ENCODE peak calls at places on chromosomes 4 and X, in ten cellular contexts. D, K, E, L, J, Z, Q, V, P and S are unnamed samples.

GRCh38 chr4:87865288-87865687 is 32.5 kb downstream of the MEPE start:
- DNase-seq in J (no peak), Q (no peak), Z (no peak), D (no peak), L (no peak), K (no peak), E (no peak), P (no peak), V (no peak), S (no peak)

GRCh38 chrX:10769165-10769564 is 148.8 kb upstream of the MID1 start:
- DNase-seq in E (no peak), V (peak), L (no peak), Z (no peak), Q (no peak), J (peak), D (no peak), K (no peak), P (peak), S (no peak)

GRCh38 chrX:122934131-122934530 is 249.9 kb upstream of the GRIA3 start:
- DNase-seq in P (no peak), L (no peak), V (no peak), K (no peak), Z (no peak), Q (no peak), E (no peak), J (no peak), D (no peak), S (no peak)

GRCh38 chrX:10356979-10357378 is 200.2 kb downstream of the CLCN4 start:
- DNase-seq in E (no peak), V (no peak), D (no peak), Q (no peak), L (no peak), P (no peak), Z (no peak), J (peak), K (no peak), S (no peak)

GRCh38 chrX:153414838-153415552 is 3.7 kb downstream of the ZFP92 start:
- DNase-seq in D (no peak), Z (no peak), P (no peak), E (peak), K (no peak), J (peak), Q (no peak), V (no peak), L (no peak), S (no peak)

GRCh38 chr4:165668694-165669093 is 204.3 kb upstream of the TLL1 start:
- DNase-seq in D (no peak), E (no peak), L (peak), K (no peak), Q (no peak), V (no peak), Z (no peak), J (peak), P (no peak), S (no peak)

GRCh38 chr4:39062094-39062493 is at the start of gene KLHL5:
- DNase-seq in K (no peak), P (no peak), L (no peak), V (no peak), Q (no peak), E (no peak), Z (no peak), D (no peak), J (no peak), S (no peak)

GRCh38 chr4:138869631-138870030 is 145.9 kb upstream of the NOCT start:
- DNase-seq in D (no peak), E (no peak), L (no peak), P (no peak), V (no peak), Q (no peak), Z (no peak), J (no peak), K (no peak), S (no peak)

GRCh38 chr4:129614581-129614980 is 518.6 kb downstream of the C4orf33 start:
- DNase-seq in Z (no peak), D (no peak), J (no peak), V (no peak), P (no peak), Q (no peak), K (no peak), L (peak), E (no peak), S (no peak)

GRCh38 chr4:158319880-158320279 is 109.6 kb downstream of the TMEM144 start:
- DNase-seq in E (no peak), L (no peak), Z (no peak), P (no peak), D (no peak), K (no peak), J (no peak), Q (no peak), V (no peak), S (no peak)

GRCh38 chr4:101279377-101279871 is 67.9 kb downstream of the PPP3CA start:
- DNase-seq in E (no peak), Z (peak), P (no peak), L (no peak), Q (peak), D (peak), V (no peak), K (peak), J (peak), S (no peak)

GRCh38 chr4:44448548-44449443 is at the start of gene KCTD8:
- DNase-seq in E (peak), L (peak), J (peak), K (peak), P (peak), D (peak), Z (peak), Q (peak), V (peak), S (no peak)

GRCh38 chr4:73442275-73442674 is 6.3 kb downstream of the AFP start:
- DNase-seq in V (no peak), K (no peak), L (no peak), D (no peak), E (no peak), Z (no peak), J (no peak), P (no peak), Q (no peak), S (no peak)

GRCh38 chrX:16278927-16279326 is 111.6 kb downstream of the MAGEB17 start:
- DNase-seq in J (no peak), Q (no peak), V (no peak), P (no peak), D (peak), K (no peak), Z (no peak), L (peak), E (no peak), S (no peak)

GRCh38 chr4:185520119-185520518 is 15.2 kb downstream of the PDLIM3 start:
- DNase-seq in L (no peak), Z (no peak), P (no peak), D (no peak), J (peak), K (no peak), E (no peak), V (no peak), Q (no peak), S (no peak)

GRCh38 chr4:59904331-59904730 is 1295.8 kb upstream of the ADGRL3 start:
- DNase-seq in P (no peak), Z (no peak), D (no peak), K (no peak), E (no peak), L (no peak), Q (no peak), J (no peak), V (no peak), S (no peak)

GRCh38 chr4:3303840-3304715 is 11.3 kb downstream of the RGS12 start:
- DNase-seq in J (no peak), V (no peak), P (no peak), E (peak), D (peak), Q (no peak), L (peak), K (no peak), Z (no peak), S (no peak)
- H3K27ac ChIP-seq in J (no peak), V (no peak), P (no peak), E (no peak), D (no peak), Q (no peak), L (peak), K (no peak), Z (no peak), S (no peak)

DNA sequence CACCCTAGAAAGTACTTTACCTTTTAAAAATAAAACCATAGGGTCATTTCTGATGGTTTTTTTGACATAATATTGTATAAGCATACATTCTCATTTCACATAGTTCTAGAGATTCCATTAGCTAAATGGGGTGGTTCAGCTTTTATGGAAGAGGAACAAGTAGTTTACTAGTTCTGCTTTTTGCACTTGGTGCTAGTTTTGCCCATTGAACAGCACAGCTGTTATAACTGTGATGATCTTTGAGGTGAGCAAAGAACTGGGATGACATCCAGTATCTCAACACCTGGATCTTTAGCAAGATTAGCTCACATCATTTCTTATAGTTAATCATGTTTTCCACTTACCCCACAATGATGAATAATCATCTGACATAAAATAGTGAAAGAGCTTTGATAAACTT is 40.9 kb downstream of the MOB1B start:
- DNase-seq in D (no peak), Z (no peak), K (no peak), E (no peak), V (no peak), P (no peak), Q (no peak), L (no peak), J (no peak), S (no peak)
- H3K4me3 ChIP-seq in D (no peak), Z (no peak), K (no peak), E (no peak), V (no peak), P (no peak), Q (no peak), L (no peak), J (no peak), S (no peak)

GRCh38 chr4:168854216-168854921 is 155.7 kb downstream of the CBR4 start:
- DNase-seq in V (no peak), L (no peak), Q (no peak), E (no peak), J (no peak), K (peak), P (no peak), D (no peak), Z (no peak), S (no peak)
- H3K27ac ChIP-seq in V (no peak), L (no peak), Q (peak), E (peak), J (peak), K (peak), P (no peak), D (no peak), Z (peak), S (no peak)

DNA sequence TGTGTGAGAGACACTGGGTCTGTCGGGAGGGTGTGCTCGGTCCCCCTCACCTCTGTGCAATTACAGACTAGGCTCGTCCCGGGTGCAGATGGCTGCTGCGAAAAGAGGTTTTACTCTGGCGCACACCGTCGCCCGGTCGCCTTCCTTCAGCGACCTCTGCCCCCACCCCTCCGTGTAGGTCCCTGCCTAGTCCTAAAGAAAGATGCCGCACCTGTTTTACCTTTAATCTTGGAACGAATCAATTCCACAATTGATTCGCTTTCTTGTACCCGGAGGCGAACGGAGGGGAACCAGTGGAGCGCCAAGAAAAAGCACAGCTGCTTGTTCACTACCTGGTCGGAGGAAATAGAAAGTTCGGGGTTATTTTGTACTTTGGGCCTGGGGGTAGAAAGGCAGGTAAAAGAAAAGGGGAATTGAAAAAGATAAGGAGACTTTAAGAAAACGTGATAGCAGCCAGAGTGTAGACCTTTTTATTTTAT is 1.2 kb downstream of the NPNT start:
- DNase-seq in K (no peak), L (peak), D (peak), J (no peak), P (no peak), V (no peak), Z (no peak), E (no peak), Q (no peak), S (no peak)
- H3K4me3 ChIP-seq in K (peak), L (peak), D (peak), J (peak), P (no peak), V (no peak), Z (peak), E (peak), Q (peak), S (no peak)

GRCh38 chr4:153521995-153522799 is 56.0 kb downstream of the TMEM131L start:
- DNase-seq in Q (no peak), L (peak), Z (no peak), V (no peak), P (peak), K (no peak), D (peak), J (no peak), E (no peak), S (peak)
- H3K27ac ChIP-seq in Q (no peak), L (no peak), Z (no peak), V (no peak), P (peak), K (no peak), D (peak), J (no peak), E (no peak), S (peak)

GRCh38 chr4:41613362-41613761 is 75.4 kb downstream of the LIMCH1 start:
- DNase-seq in J (no peak), D (peak), P (no peak), Q (no peak), K (no peak), E (no peak), Z (peak), L (peak), V (no peak), S (no peak)

GRCh38 chr4:41613782-41614181 is 75.8 kb downstream of the LIMCH1 start:
- DNase-seq in V (no peak), Z (no peak), E (no peak), L (no peak), D (no peak), P (no peak), Q (no peak), J (no peak), K (no peak), S (no peak)

GRCh38 chr4:41610474-41610873 is 72.5 kb downstream of the LIMCH1 start:
- DNase-seq in L (no peak), V (no peak), P (no peak), K (no peak), Q (no peak), J (no peak), E (no peak), Z (no peak), D (no peak), S (no peak)

GRCh38 chr4:41611124-41611838 is 73.3 kb downstream of the LIMCH1 start:
- DNase-seq in J (no peak), P (no peak), E (no peak), K (no peak), D (no peak), L (no peak), Q (no peak), Z (no peak), V (no peak), S (no peak)

DNA sequence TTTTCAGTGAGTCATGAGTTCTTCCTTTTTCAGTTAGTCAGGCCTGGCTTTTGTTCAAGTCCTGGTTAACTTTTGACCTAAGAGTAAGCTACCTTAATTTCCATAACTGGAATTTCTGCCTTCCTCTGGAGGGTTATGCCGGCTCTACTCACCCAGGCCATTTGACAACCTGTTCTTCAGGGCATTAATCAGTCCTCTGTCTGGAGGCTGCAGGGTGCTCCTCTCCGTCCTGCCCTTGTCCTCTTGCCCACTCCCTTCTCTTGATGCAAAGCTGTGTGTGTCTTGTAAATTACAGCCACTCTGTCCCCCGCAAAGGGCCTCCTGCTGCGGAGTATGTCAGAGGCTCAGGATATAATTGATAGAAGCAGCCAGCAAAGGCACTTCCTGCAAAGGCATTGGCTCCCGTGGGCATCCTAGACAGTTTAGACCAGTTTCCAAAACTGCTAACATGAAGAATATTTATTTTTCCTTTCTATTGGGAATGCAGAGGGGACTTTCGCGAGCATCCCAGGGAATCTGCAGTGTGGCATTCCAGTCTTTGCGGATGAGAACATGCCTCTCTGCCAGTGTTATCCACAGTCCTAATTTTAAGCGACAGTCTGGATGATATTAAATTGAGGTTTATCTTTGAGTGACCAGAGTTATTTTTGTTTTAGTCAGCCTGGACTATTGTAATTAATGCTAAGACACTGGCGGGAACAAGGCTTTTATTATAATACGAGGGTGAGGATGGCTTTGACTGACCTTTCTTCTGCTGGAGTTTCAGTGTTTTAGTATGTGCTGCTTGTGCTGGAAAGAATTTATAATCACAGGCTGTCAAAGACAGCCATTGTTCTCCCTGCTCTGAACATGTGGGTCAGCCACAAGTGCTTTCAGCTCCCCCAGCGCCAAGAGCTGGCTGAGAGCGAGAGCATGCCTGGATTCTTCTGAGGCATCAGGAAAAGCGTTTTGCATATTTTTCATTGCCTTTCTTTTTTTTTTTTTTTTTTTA is 74.2 kb downstream of the LIMCH1 start:
- DNase-seq in D (peak), L (peak), P (no peak), Q (peak), K (no peak), E (no peak), J (peak), V (no peak), Z (peak), S (no peak)
- H3K4me3 ChIP-seq in D (no peak), L (no peak), P (no peak), Q (no peak), K (no peak), E (no peak), J (no peak), V (no peak), Z (no peak), S (no peak)

DNA sequence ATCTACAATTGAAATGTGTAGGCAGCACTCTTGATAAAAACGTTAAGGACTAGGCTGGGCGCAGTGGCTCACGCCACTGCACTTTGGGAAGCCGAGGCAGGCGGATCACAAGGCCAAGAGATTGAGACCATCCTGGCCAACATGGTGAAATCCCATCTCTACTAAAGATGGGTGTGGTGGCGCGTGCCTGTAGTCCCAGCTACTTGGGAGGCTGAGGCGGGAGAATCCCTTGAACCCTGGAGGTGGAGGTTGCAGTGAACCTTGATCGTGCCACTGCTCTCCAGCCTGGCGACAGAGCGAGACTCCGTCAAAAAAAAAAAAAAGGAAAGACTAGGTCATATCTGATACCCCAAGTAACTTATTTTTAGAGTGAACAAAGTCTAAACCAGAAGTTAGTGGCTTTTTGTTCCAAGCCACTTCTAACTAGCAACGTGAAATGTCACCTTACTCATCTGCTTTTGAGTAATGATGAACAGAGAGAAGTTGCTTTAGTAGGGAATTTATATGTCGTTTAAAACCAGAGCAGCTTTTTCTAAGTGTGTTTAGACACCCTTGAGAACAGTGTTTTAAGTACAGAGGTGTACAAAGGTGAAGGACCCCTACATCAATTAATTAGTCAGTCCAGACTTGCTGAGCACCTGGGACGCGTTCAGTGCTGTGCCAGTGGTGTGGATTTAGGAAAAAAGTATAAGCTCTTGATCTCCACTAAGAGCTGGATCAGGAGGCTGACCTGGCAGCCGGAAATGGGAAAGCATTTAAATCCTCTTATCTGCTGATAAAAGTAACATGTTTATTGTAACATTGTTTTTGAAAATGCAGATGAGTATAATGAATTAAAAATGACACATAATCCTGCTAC is 23.5 kb downstream of the SPRY1 start:
- DNase-seq in P (no peak), D (no peak), J (no peak), L (no peak), E (no peak), K (no peak), V (no peak), Q (no peak), Z (no peak), S (no peak)
- H3K27ac ChIP-seq in P (no peak), D (no peak), J (no peak), L (no peak), E (no peak), K (no peak), V (no peak), Q (no peak), Z (no peak), S (no peak)